ENCODE peak calls at places on chromosomes 5 and 9, in eight cellular contexts. G, C, J, W, F, H, I and Y are unnamed samples.

GRCh38 chr5:9034671-9035070 is 511.2 kb downstream of the SEMA5A start:
- DNase-seq in G (no peak), C (no peak), J (no peak), W (no peak), F (no peak), H (no peak), I (no peak), Y (peak)

GRCh38 chr9:109652112-109652511 is 127.9 kb upstream of the PALM2AKAP2 start:
- DNase-seq in G (no peak), C (no peak), J (no peak), W (no peak), F (no peak), H (no peak), I (no peak), Y (peak)

GRCh38 chr9:82488319-82488701 is 499.7 kb downstream of the SPATA31D1 start:
- DNase-seq in G (no peak), C (no peak), J (no peak), W (no peak), F (no peak), H (no peak), I (no peak), Y (no peak)

GRCh38 chr5:177071671-177072385 is 14.9 kb upstream of the FGFR4 start:
- DNase-seq in G (peak), C (peak), J (peak), W (peak), F (peak), H (peak), I (peak), Y (peak)

GRCh38 chr9:129550199-129550839 is 70.6 kb downstream of the C9orf50 start:
- DNase-seq in G (no peak), C (peak), J (no peak), W (peak), F (no peak), H (no peak), I (peak), Y (peak)

GRCh38 chr9:23669776-23670175 is 156.3 kb downstream of the ELAVL2 start:
- DNase-seq in G (no peak), C (no peak), J (no peak), W (no peak), F (no peak), H (no peak), I (peak), Y (no peak)

GRCh38 chr9:70177121-70177520 is 81.7 kb upstream of the SMC5 start:
- DNase-seq in G (no peak), C (no peak), J (no peak), W (no peak), F (no peak), H (no peak), I (no peak), Y (no peak)

GRCh38 chr9:122205176-122205575 is 23.6 kb downstream of the LHX6 start:
- DNase-seq in G (no peak), C (no peak), J (no peak), W (peak), F (no peak), H (no peak), I (no peak), Y (no peak)

GRCh38 chr5:53161876-53162275 is 52.3 kb upstream of the MOCS2 start:
- DNase-seq in G (no peak), C (no peak), J (no peak), W (no peak), F (no peak), H (no peak), I (no peak), Y (peak)

GRCh38 chr9:122348791-122349190 is 22.0 kb upstream of the PTGS1 start:
- DNase-seq in G (no peak), C (no peak), J (no peak), W (no peak), F (no peak), H (no peak), I (no peak), Y (no peak)

GRCh38 chr9:120412425-120412951 is 167.5 kb downstream of the CDK5RAP2 start:
- DNase-seq in G (no peak), C (no peak), J (no peak), W (no peak), F (no peak), H (no peak), I (no peak), Y (peak)

GRCh38 chr9:34252670-34253459 is 74.0 kb downstream of the UBAP1 start:
- DNase-seq in G (peak), C (peak), J (peak), W (peak), F (peak), H (peak), I (peak), Y (no peak)

GRCh38 chr5:140189253-140189652 is 14.3 kb downstream of the CYSTM1 start:
- DNase-seq in G (no peak), C (no peak), J (no peak), W (no peak), F (no peak), H (no peak), I (no peak), Y (no peak)

GRCh38 chr5:130526708-130527107 is 622.4 kb downstream of the CHSY3 start:
- DNase-seq in G (no peak), C (no peak), J (no peak), W (no peak), F (no peak), H (no peak), I (no peak), Y (no peak)

GRCh38 chr5:21680196-21680595 is 1172.9 kb downstream of the CDH12 start:
- DNase-seq in G (no peak), C (no peak), J (no peak), W (no peak), F (no peak), H (no peak), I (no peak), Y (no peak)

GRCh38 chr9:134525070-134525815 is 116.4 kb upstream of the COL5A1 start:
- DNase-seq in G (no peak), C (no peak), J (no peak), W (no peak), F (no peak), H (no peak), I (no peak), Y (no peak)